ENCODE peak calls at places on chromosome 19, in six cellular contexts. U is IMR-90, S is A549, P is K562, Y is GM12878, B is HepG2. L is an unnamed sample.

GRCh38 chr19:13005253-13005652 is 10.0 kb downstream of the NFIX start:
- DNase-seq in S (no peak), U (no peak), Y (no peak), P (no peak), B (no peak), L (no peak)

GRCh38 chr19:56066152-56067023 is 54.7 kb downstream of the ZNF787 start:
- DNase-seq in U (peak), B (peak), S (peak), Y (no peak), P (peak), L (peak)

GRCh38 chr19:2798733-2799132 is 13.4 kb downstream of the THOP1 start:
- DNase-seq in B (no peak), Y (no peak), S (no peak), P (peak), U (peak), L (no peak)

GRCh38 chr19:52498571-52498970 is 28.9 kb upstream of the ZNF808 start:
- DNase-seq in P (no peak), U (no peak), S (no peak), B (no peak), Y (no peak), L (no peak)

GRCh38 chr19:27736225-27736624 is 1476.7 kb downstream of the UQCRFS1 start:
- DNase-seq in P (no peak), B (no peak), U (no peak), S (no peak), Y (no peak), L (no peak)

GRCh38 chr19:2509096-2509495 is 33.2 kb downstream of the GADD45B start:
- DNase-seq in P (no peak), Y (no peak), S (no peak), B (no peak), U (no peak), L (no peak)

GRCh38 chr19:4095488-4095844 is 28.5 kb downstream of the MAP2K2 start:
- DNase-seq in P (no peak), S (no peak), Y (no peak), U (no peak), B (no peak), L (no peak)

GRCh38 chr19:20247016-20247683 is 80.1 kb downstream of the ZNF486 start:
- DNase-seq in B (no peak), P (no peak), U (no peak), Y (no peak), S (no peak), L (no peak)

GRCh38 chr19:33302974-33303790 is 848 bp upstream of the CEBPA start:
- DNase-seq in Y (no peak), P (no peak), B (no peak), S (peak), U (peak), L (peak)

GRCh38 chr19:45677351-45678230 is 9.6 kb downstream of the GIPR start:
- DNase-seq in B (peak), S (peak), U (peak), P (peak), Y (peak), L (peak)

GRCh38 chr19:19822148-19822429 is 539 bp upstream of the ZNF506 start:
- DNase-seq in S (no peak), P (no peak), Y (no peak), U (no peak), B (no peak), L (no peak)

GRCh38 chr19:22612316-22612715 is 21.8 kb upstream of the ZNF492 start:
- DNase-seq in U (no peak), B (no peak), Y (no peak), S (no peak), P (no peak), L (no peak)

GRCh38 chr19:46840157-46840942 is 10.3 kb downstream of the AP2S1 start:
- DNase-seq in B (peak), P (peak), U (peak), S (no peak), Y (no peak), L (peak)

GRCh38 chr19:37329686-37330085 is 41.2 kb upstream of the ZNF527 start:
- DNase-seq in S (no peak), B (peak), Y (no peak), P (no peak), U (no peak), L (no peak)

GRCh38 chr19:53102701-53103140 is 501 bp downstream of the ZNF160 start:
- DNase-seq in U (peak), B (no peak), S (no peak), Y (no peak), P (peak), L (no peak)

GRCh38 chr19:47158879-47159509 is 28.4 kb downstream of the SAE1 start:
- DNase-seq in P (no peak), S (no peak), B (no peak), U (peak), Y (no peak), L (no peak)

GRCh38 chr19:49791776-49792445 is 21.2 kb downstream of the FUZ start:
- DNase-seq in U (no peak), S (no peak), P (no peak), B (no peak), Y (no peak), L (no peak)

GRCh38 chr19:13028027-13028426 is 32.8 kb downstream of the NFIX start:
- DNase-seq in P (no peak), B (no peak), U (no peak), S (no peak), Y (no peak), L (no peak)

GRCh38 chr19:4194353-4194752 is 11.9 kb downstream of the ANKRD24 start:
- DNase-seq in U (no peak), B (no peak), S (no peak), P (no peak), Y (no peak), L (no peak)

GRCh38 chr19:41427647-41428480 is 690 bp upstream of the B3GNT8 start:
- DNase-seq in U (no peak), Y (no peak), S (no peak), B (no peak), P (peak), L (no peak)

GRCh38 chr19:48963371-48964204 is 1.5 kb upstream of the FTL start:
- DNase-seq in B (peak), Y (no peak), P (peak), S (peak), U (peak), L (no peak)

GRCh38 chr19:35135389-35135909 is 590 bp upstream of the LGI4 start:
- DNase-seq in B (peak), P (peak), S (peak), U (peak), Y (no peak), L (peak)

GRCh38 chr19:46935066-46935663 is 74.4 kb downstream of the ARHGAP35 start:
- DNase-seq in P (no peak), Y (no peak), U (peak), B (no peak), S (no peak), L (no peak)

GRCh38 chr19:56161534-56161933 is 14.3 kb upstream of the GALP start:
- DNase-seq in B (no peak), Y (no peak), S (no peak), P (no peak), U (no peak), L (no peak)

GRCh38 chr19:14786421-14786851 is 8.1 kb upstream of the ADGRE2 start:
- DNase-seq in S (peak), B (no peak), Y (no peak), U (no peak), P (peak), L (peak)

GRCh38 chr19:41447732-41448332 is 4.9 kb downstream of the ERICH4 start:
- DNase-seq in S (no peak), P (no peak), U (no peak), Y (no peak), B (no peak), L (no peak)

GRCh38 chr19:10604460-10604980 is 17.4 kb upstream of the AP1M2 start:
- DNase-seq in P (peak), B (no peak), S (no peak), Y (peak), U (no peak), L (no peak)

GRCh38 chr19:42469311-42470239 is 26.8 kb upstream of the CXCL17 start:
- DNase-seq in S (no peak), Y (no peak), P (no peak), U (no peak), B (peak), L (no peak)

GRCh38 chr19:48970923-48971395 is 5.8 kb downstream of the FTL start:
- DNase-seq in U (peak), S (peak), B (peak), Y (no peak), P (peak), L (peak)

GRCh38 chr19:41031926-41032325 is 40.8 kb downstream of the CYP2B6 start:
- DNase-seq in S (no peak), P (no peak), U (no peak), Y (no peak), B (no peak), L (no peak)

GRCh38 chr19:34963531-34964406 is at the start of gene ZNF792:
- DNase-seq in Y (no peak), B (peak), P (peak), U (peak), S (peak), L (peak)

GRCh38 chr19:20840371-20840770 is 64.3 kb downstream of the ZNF66 start:
- DNase-seq in B (no peak), U (no peak), Y (no peak), S (no peak), P (no peak), L (no peak)

GRCh38 chr19:2080336-2080988 is 15.7 kb downstream of the MOB3A start:
- DNase-seq in Y (no peak), P (no peak), U (no peak), S (no peak), B (no peak), L (no peak)

GRCh38 chr19:42207767-42208259 is 9.7 kb downstream of the DEDD2 start:
- DNase-seq in P (peak), B (no peak), Y (no peak), U (peak), S (peak), L (no peak)

GRCh38 chr19:55638864-55639359 is 1.9 kb upstream of the ZNF580 start:
- DNase-seq in Y (no peak), U (peak), B (peak), S (peak), P (peak), L (peak)

DNA sequence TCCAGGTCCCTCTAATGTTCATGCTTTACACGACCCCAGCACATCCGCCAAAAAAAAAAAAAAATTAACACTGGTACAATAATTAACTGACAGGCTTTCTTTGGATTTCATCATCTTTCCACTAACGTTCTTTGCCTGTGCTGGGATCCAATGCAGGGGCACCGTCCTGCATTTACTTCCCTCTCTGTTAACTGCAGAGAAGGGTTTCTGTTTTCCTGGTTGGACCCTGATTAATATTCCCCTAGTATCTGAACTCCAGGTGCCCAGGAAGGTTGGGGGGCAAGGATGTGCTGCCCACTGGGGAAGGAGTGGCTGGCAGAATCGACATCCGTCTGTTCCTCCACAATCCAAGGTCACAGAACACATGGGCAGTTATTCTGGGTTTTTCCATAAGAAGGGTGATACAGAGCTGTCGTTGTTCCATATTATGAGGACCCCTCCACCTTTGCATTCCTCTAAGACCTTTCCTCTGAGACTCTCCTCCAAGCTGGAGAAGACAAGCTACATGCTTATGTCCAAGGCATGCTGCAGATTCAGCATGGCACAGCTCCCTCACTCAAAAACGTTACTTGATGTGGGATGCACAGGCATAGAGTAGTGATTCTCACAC is 4.5 kb upstream of the LAIR1 start:
- DNase-seq in P (no peak), Y (no peak), B (no peak), S (no peak), U (no peak), L (no peak)
- TF ChIP-seq BHLHE40 in P (no peak), Y (no peak), B (no peak), S (no peak), U (no peak), L (no peak)

DNA sequence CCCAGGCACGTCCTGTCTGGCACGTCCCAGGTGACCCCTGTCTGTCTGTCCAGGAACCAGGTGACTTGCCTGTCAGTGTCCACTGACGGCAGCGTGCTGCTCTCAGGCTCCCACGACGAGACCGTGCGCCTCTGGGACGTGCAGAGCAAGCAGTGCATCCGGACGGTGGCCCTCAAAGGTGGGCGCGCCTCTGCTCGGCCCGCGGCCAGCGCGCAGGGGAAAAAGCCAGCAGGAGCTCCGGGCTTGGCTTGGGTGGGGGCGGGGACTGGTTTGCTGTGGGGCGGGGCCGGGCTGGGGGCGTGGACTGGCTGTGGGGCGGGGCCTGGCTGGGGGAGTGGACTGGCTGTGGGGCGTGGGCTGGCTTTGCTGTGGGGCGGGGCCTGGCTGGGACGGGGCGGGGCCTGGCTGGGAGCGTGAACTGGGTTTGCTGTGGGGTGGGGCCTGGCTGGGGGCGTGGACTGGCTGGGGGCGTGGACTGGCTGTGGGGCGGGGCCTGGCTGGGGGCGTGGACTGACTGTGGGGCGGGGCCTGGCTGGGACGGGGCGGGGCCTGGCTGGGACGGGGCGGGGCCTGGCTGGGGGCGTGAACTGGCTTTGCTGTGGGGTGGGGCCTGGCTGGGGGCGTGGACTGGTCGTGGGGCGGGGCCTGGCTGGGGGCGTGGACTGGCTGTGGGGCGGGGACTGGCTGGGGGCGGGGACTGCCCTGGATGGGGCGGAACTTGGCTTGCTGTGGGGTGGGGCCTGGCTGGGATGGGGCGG is 7.2 kb downstream of the WDR18 start:
- DNase-seq in S (no peak), Y (no peak), U (peak), P (peak), B (no peak), L (peak)
- TF ChIP-seq BHLHE40 in S (no peak), Y (no peak), U (no peak), P (no peak), B (no peak), L (no peak)

DNA sequence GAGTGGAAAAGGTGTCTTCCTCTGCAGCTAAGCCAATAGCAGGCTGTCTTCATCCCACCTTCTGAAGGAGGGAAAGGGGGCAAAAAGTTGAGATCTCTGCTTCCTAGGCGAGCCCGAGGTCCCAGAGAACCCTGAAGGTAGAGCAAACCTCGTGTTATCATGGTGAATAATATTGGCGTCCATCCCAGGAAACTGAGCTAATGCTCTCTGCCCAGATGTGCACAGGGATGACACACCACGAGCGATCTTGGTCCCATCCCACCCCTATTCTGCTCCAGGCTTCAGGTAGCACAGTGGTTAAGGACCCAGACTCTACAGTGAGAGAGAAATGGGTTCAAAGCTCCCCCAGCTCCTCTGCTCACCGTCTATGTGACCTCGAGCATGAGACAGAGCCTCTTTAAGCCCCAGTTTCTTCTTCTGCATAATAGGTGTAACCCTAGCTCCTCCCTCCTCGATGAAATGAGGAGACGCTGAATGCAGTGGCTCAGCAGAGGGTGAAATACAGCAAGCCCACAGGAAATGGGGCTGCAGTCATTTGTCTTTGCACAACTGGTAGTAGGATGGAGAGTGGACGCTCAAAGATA is 9.9 kb upstream of the CEACAM20 start:
- DNase-seq in U (peak), S (no peak), P (no peak), B (no peak), Y (no peak), L (no peak)
- TF ChIP-seq BHLHE40 in U (no peak), S (no peak), P (no peak), B (no peak), Y (no peak), L (no peak)

GRCh38 chr19:39704181-39705044 is at the start of gene LGALS14:
- DNase-seq in U (no peak), Y (no peak), B (no peak), S (no peak), P (no peak), L (no peak)
- TF ChIP-seq BHLHE40 in U (no peak), Y (peak), B (no peak), S (no peak), P (no peak), L (no peak)

L was measured in HEK293T.